ENCODE peak calls at places on chromosome 10, in ten cellular contexts. I is CD4-positive, alpha-beta T cell; E is RWPE1; Q is K562; P is glutamatergic neuron; A is cardiac fibroblast; R is psoas muscle; F is stomach; W is kidney epithelial cell; C is foreskin fibroblast. M is an unnamed sample.

GRCh38 chr10:52951819-52952218 is 179.2 kb upstream of the MBL2 start:
- DNase-seq in A (peak; percentile 18), F (peak; percentile 62), Q (peak; percentile 6), W (no peak), P (peak; percentile 69), C (no peak), R (no peak), I (no peak), E (no peak), M (peak; percentile 53)

GRCh38 chr10:69684020-69684980 is 54.3 kb downstream of the FAM241B start:
- DNase-seq in A (peak; percentile 69), P (no peak), Q (no peak), R (peak; percentile 55), I (no peak), C (no peak), W (no peak), F (peak; percentile 30), E (peak; percentile 70), M (no peak)

GRCh38 chr10:35336921-35337741 is 822 bp downstream of the CCNY start:
- DNase-seq in W (no peak), P (peak; percentile 62), C (peak; percentile 54), R (peak; percentile 69), A (peak; percentile 29), I (peak; percentile 42), E (peak; percentile 38), Q (peak; percentile 48), F (peak; percentile 47), M (peak; percentile 45)

GRCh38 chr10:103053659-103054581 is 135.8 kb downstream of the CNNM2 start:
- DNase-seq in P (peak; percentile 47), R (peak; percentile 60), C (peak; percentile 71), F (peak; percentile 50), E (peak; percentile 11), A (peak; percentile 78), W (peak; percentile 52), I (peak; percentile 38), Q (peak; percentile 45), M (peak; percentile 72)

GRCh38 chr10:99709480-99710229 is 22.3 kb downstream of the COX15 start:
- DNase-seq in E (no peak), W (no peak), R (no peak), A (peak; percentile 32), F (no peak), I (no peak), C (peak; percentile 75), P (no peak), Q (peak; percentile 13), M (peak; percentile 32)

GRCh38 chr10:105398202-105398601 is 757.1 kb downstream of the SORCS3 start:
- DNase-seq in R (no peak), I (no peak), Q (no peak), E (no peak), F (no peak), W (peak; percentile 18), P (no peak), C (peak; percentile 4), A (no peak), M (no peak)

GRCh38 chr10:26217396-26218105 is 977 bp downstream of the GAD2 start:
- DNase-seq in W (no peak), A (no peak), F (no peak), R (no peak), C (no peak), P (peak; percentile 53), I (no peak), E (no peak), Q (no peak), M (peak; percentile 24)

GRCh38 chr10:59234814-59235429 is 58.5 kb downstream of the PHYHIPL start:
- DNase-seq in C (peak; percentile 65), F (no peak), P (no peak), Q (no peak), A (peak; percentile 68), W (no peak), I (no peak), E (no peak), R (no peak), M (no peak)

GRCh38 chr10:108434818-108435217 is 1270.3 kb upstream of the SORCS1 start:
- DNase-seq in A (no peak), F (no peak), P (no peak), I (no peak), R (no peak), C (no peak), W (no peak), E (no peak), Q (no peak), M (no peak)

GRCh38 chr10:31963598-31963980 is 35.0 kb upstream of the ARHGAP12 start:
- DNase-seq in A (no peak), R (no peak), C (peak; percentile 18), E (no peak), W (no peak), F (no peak), I (no peak), Q (no peak), P (no peak), M (no peak)

GRCh38 chr10:73983096-73984047 is 14.5 kb upstream of the VCL start:
- DNase-seq in E (no peak), W (no peak), I (no peak), F (no peak), Q (no peak), C (no peak), P (no peak), A (no peak), R (no peak), M (no peak)

GRCh38 chr10:110013615-110014293 is 6.0 kb downstream of the ADD3 start:
- DNase-seq in Q (no peak), P (no peak), F (no peak), W (peak; percentile 52), I (no peak), E (peak; percentile 51), A (peak; percentile 59), C (no peak), R (no peak), M (no peak)

GRCh38 chr10:27664464-27664863 is 81.2 kb downstream of the MKX start:
- DNase-seq in Q (no peak), R (no peak), I (no peak), E (no peak), P (no peak), A (no peak), W (no peak), F (no peak), C (no peak), M (no peak)

GRCh38 chr10:33347227-33347626 is 12.8 kb upstream of the NRP1 start:
- DNase-seq in A (peak; percentile 63), R (no peak), W (no peak), Q (no peak), E (no peak), P (no peak), C (peak; percentile 53), F (no peak), I (no peak), M (no peak)

DNA sequence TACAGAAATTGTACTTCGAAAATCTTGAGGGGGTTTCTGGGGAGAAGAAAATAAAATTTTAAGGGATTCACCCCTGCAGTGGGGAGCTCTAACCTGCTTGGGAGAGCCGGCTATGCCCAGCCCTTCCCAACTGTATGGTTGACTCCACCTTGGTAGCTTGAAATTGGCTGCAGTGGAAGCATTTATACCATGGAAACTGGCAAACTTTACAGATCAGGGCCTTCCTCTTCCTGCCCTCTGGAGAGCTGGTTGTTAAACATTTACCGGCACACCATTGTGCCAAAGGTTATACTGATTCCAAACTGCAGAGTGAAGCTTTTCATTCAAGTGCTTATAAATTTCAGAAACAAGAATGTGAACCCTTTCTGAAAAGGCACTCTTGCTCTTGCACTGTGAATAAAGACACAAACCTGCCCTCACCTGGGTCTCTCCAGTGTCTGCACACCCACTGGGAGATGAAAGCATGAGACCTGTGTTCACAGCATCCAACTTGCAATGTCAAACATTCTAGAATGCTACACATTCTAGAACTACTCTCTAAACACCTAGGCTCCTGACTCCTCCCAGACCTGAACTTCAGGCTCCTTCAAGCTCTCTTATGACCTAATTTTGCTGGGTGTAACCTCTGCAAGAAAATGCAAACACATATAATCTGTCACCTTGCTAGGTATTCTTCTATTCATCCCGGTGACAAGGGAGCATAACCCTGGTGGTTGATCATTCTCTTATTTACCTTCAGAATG is 44.7 kb downstream of the ABLIM1 start:
- DNase-seq in E (no peak), Q (no peak), A (no peak), I (no peak), C (no peak), P (no peak), R (no peak), W (no peak), F (peak; percentile 56), M (no peak)
- TF ChIP-seq CTCF in E (no peak), Q (no peak), A (no peak), I (no peak), C (no peak), P (no peak), R (no peak), W (no peak), F (no peak), M (no peak)

DNA sequence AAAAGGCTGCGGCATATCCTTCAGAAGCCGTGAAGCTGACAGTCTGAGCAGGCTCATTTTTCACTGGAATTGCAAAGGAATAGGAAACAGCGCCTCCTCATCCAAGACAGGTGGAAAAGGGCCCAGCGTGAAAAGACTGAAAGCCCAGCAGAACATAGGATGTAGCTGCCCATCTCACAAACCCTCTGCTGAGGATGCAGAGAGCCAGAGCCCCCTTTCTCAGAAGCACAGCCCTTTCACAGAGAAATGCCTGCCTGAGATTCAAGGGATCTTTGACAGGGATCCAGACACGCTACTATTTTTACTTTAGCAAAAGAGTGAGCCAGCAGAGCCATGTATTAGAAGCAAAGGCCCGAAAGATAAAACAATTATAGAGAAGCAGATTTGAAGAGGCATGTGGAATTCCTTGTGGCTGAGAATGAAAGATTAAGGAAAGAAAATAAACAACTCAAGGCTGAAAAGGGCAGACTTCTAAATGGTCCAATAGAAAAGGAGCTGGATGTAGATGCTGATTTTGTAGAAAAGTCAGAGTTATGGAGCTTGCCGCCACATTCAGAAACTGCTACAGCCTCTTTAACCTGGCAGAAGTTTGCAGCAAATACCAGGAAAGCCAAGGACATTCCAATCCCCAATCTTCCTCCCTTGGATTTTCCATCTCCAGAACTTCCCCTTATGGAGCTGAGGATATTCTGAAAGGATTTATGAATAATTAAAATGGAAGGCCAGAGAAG is 36.9 kb downstream of the GDI2 start:
- DNase-seq in F (no peak), P (no peak), E (no peak), W (no peak), A (no peak), I (no peak), Q (no peak), R (no peak), C (no peak), M (no peak)
- TF ChIP-seq CTCF in F (no peak), P (no peak), E (no peak), W (no peak), A (no peak), I (no peak), Q (no peak), R (no peak), C (no peak), M (no peak)

GRCh38 chr10:113905756-113906155 is 51.3 kb downstream of the NHLRC2 start:
- DNase-seq in C (no peak), R (no peak), Q (no peak), F (no peak), I (no peak), W (no peak), P (no peak), A (no peak), E (no peak), M (no peak)
- TF ChIP-seq CTCF in C (no peak), R (no peak), Q (no peak), F (no peak), I (no peak), W (no peak), P (no peak), A (no peak), E (no peak), M (no peak)

GRCh38 chr10:115355162-115355760 is 262.1 kb downstream of the ATRNL1 start:
- DNase-seq in C (peak; percentile 79), W (peak; percentile 44), P (peak; percentile 26), Q (peak; percentile 4), I (no peak), F (no peak), R (no peak), E (peak; percentile 65), A (peak; percentile 79), M (peak; percentile 31)
- TF ChIP-seq CTCF in C (peak; percentile 77), W (peak; percentile 78), P (peak; percentile 64), Q (peak; percentile 22), I (no peak), F (no peak), R (peak; percentile 57), E (peak; percentile 70), A (peak; percentile 67), M (peak; percentile 72)

M was measured in GM10248.